ENCODE peak calls at places on chromosome X, in seven cellular contexts. One of them, this sample, is unnamed.

GRCh38 chrX:115598556-115598955 is 37.6 kb downstream of the PLS3 start:
- DNase-seq in endodermal cell: no peak
- DNase-seq in mucosa of descending colon: no peak
- DNase-seq in RWPE1: no peak
- DNase-seq in fibroblast of lung: no peak
- DNase-seq in brain microvascular endothelial cell: no peak
- DNase-seq in MM.1S: no peak
- DNase-seq in this sample: no peak

GRCh38 chrX:15202458-15203177 is 67.3 kb downstream of the ASB9 start:
- DNase-seq in MM.1S: no peak
- DNase-seq in endodermal cell: no peak
- DNase-seq in fibroblast of lung: peak; percentile 86
- DNase-seq in brain microvascular endothelial cell: no peak
- DNase-seq in mucosa of descending colon: no peak
- DNase-seq in RWPE1: no peak
- DNase-seq in this sample: no peak

GRCh38 chrX:2320580-2321327 is 180.0 kb downstream of the DHRSX start:
- DNase-seq in MM.1S: no peak
- DNase-seq in RWPE1: no peak
- DNase-seq in endodermal cell: no peak
- DNase-seq in fibroblast of lung: peak; percentile 6
- DNase-seq in mucosa of descending colon: no peak
- DNase-seq in brain microvascular endothelial cell: no peak
- DNase-seq in this sample: no peak

GRCh38 chrX:19560611-19561010 is 45.3 kb upstream of the MAP3K15 start:
- DNase-seq in brain microvascular endothelial cell: no peak
- DNase-seq in RWPE1: no peak
- DNase-seq in mucosa of descending colon: no peak
- DNase-seq in MM.1S: no peak
- DNase-seq in endodermal cell: no peak
- DNase-seq in fibroblast of lung: peak; percentile 6
- DNase-seq in this sample: no peak

GRCh38 chrX:107447642-107448041 is 1.8 kb upstream of the FRMPD3 start:
- DNase-seq in fibroblast of lung: no peak
- DNase-seq in brain microvascular endothelial cell: no peak
- DNase-seq in mucosa of descending colon: no peak
- DNase-seq in endodermal cell: no peak
- DNase-seq in MM.1S: no peak
- DNase-seq in RWPE1: no peak
- DNase-seq in this sample: no peak

GRCh38 chrX:55488559-55489314 is 911 bp downstream of the USP51 start:
- DNase-seq in RWPE1: peak; percentile 5
- DNase-seq in brain microvascular endothelial cell: peak; percentile 43
- DNase-seq in mucosa of descending colon: peak; percentile 58
- DNase-seq in MM.1S: peak; percentile 48
- DNase-seq in endodermal cell: peak; percentile 80
- DNase-seq in fibroblast of lung: peak; percentile 45
- DNase-seq in this sample: peak; percentile 14

GRCh38 chrX:45264865-45265264 is 64.2 kb upstream of the DIPK2B start:
- DNase-seq in mucosa of descending colon: no peak
- DNase-seq in MM.1S: no peak
- DNase-seq in endodermal cell: no peak
- DNase-seq in RWPE1: no peak
- DNase-seq in fibroblast of lung: no peak
- DNase-seq in brain microvascular endothelial cell: no peak
- DNase-seq in this sample: no peak

GRCh38 chrX:24259544-24260240 is 54.2 kb downstream of the SUPT20HL2 start:
- DNase-seq in endodermal cell: peak; percentile 69
- DNase-seq in brain microvascular endothelial cell: peak; percentile 68
- DNase-seq in fibroblast of lung: peak; percentile 63
- DNase-seq in RWPE1: peak; percentile 20
- DNase-seq in MM.1S: peak; percentile 32
- DNase-seq in mucosa of descending colon: peak; percentile 63
- DNase-seq in this sample: no peak

GRCh38 chrX:42536286-42536685 is 241.7 kb downstream of the PPP1R2C start:
- DNase-seq in fibroblast of lung: no peak
- DNase-seq in brain microvascular endothelial cell: no peak
- DNase-seq in endodermal cell: no peak
- DNase-seq in RWPE1: no peak
- DNase-seq in MM.1S: no peak
- DNase-seq in mucosa of descending colon: no peak
- DNase-seq in this sample: no peak

GRCh38 chrX:131816551-131817136 is 206.5 kb upstream of the STK26 start:
- DNase-seq in fibroblast of lung: peak; percentile 58
- DNase-seq in endodermal cell: no peak
- DNase-seq in MM.1S: peak; percentile 97
- DNase-seq in RWPE1: peak; percentile 5
- DNase-seq in brain microvascular endothelial cell: peak; percentile 65
- DNase-seq in mucosa of descending colon: peak; percentile 61
- DNase-seq in this sample: no peak

GRCh38 chrX:69210513-69211065 is 45.3 kb upstream of the PJA1 start:
- DNase-seq in fibroblast of lung: peak; percentile 16
- DNase-seq in RWPE1: no peak
- DNase-seq in mucosa of descending colon: no peak
- DNase-seq in MM.1S: no peak
- DNase-seq in brain microvascular endothelial cell: no peak
- DNase-seq in endodermal cell: no peak
- DNase-seq in this sample: no peak

GRCh38 chrX:154815274-154815818 is 10.1 kb upstream of the MPP1 start:
- DNase-seq in RWPE1: no peak
- DNase-seq in MM.1S: no peak
- DNase-seq in mucosa of descending colon: no peak
- DNase-seq in fibroblast of lung: peak; percentile 78
- DNase-seq in brain microvascular endothelial cell: peak; percentile 22
- DNase-seq in endodermal cell: no peak
- DNase-seq in this sample: no peak

GRCh38 chrX:17291141-17291900 is 83.7 kb upstream of the NHS start:
- DNase-seq in endodermal cell: no peak
- DNase-seq in MM.1S: no peak
- DNase-seq in mucosa of descending colon: no peak
- DNase-seq in brain microvascular endothelial cell: no peak
- DNase-seq in fibroblast of lung: peak; percentile 6
- DNase-seq in RWPE1: peak; percentile 1
- DNase-seq in this sample: no peak

GRCh38 chrX:130885508-130885907 is 17.5 kb downstream of the ENOX2 start:
- DNase-seq in RWPE1: no peak
- DNase-seq in brain microvascular endothelial cell: no peak
- DNase-seq in MM.1S: no peak
- DNase-seq in endodermal cell: no peak
- DNase-seq in fibroblast of lung: no peak
- DNase-seq in mucosa of descending colon: no peak
- DNase-seq in this sample: no peak

GRCh38 chrX:130084651-130085237 is 25.6 kb downstream of the ELF4 start:
- DNase-seq in fibroblast of lung: no peak
- DNase-seq in brain microvascular endothelial cell: no peak
- DNase-seq in mucosa of descending colon: no peak
- DNase-seq in MM.1S: peak; percentile 27
- DNase-seq in endodermal cell: no peak
- DNase-seq in RWPE1: no peak
- DNase-seq in this sample: no peak

GRCh38 chrX:63503541-63503940 is 152.4 kb upstream of the SPIN4 start:
- DNase-seq in endodermal cell: peak; percentile 40
- DNase-seq in MM.1S: no peak
- DNase-seq in fibroblast of lung: peak; percentile 62
- DNase-seq in brain microvascular endothelial cell: peak; percentile 23
- DNase-seq in mucosa of descending colon: no peak
- DNase-seq in RWPE1: peak; percentile 9
- DNase-seq in this sample: no peak

GRCh38 chrX:44667771-44668170 is 125.1 kb upstream of the FUNDC1 start:
- DNase-seq in MM.1S: no peak
- DNase-seq in endodermal cell: no peak
- DNase-seq in fibroblast of lung: peak; percentile 13
- DNase-seq in brain microvascular endothelial cell: no peak
- DNase-seq in RWPE1: no peak
- DNase-seq in mucosa of descending colon: no peak
- DNase-seq in this sample: no peak

GRCh38 chrX:25018682-25019081 is 2.9 kb upstream of the ARX start:
- DNase-seq in brain microvascular endothelial cell: no peak
- DNase-seq in RWPE1: no peak
- DNase-seq in MM.1S: no peak
- DNase-seq in mucosa of descending colon: no peak
- DNase-seq in fibroblast of lung: no peak
- DNase-seq in endodermal cell: no peak
- DNase-seq in this sample: no peak

GRCh38 chrX:101385795-101386541 is at the start of gene BTK:
- DNase-seq in RWPE1: no peak
- DNase-seq in brain microvascular endothelial cell: no peak
- DNase-seq in endodermal cell: no peak
- DNase-seq in mucosa of descending colon: peak; percentile 16
- DNase-seq in fibroblast of lung: no peak
- DNase-seq in MM.1S: no peak
- DNase-seq in this sample: no peak

GRCh38 chrX:71098302-71098701 is 2.7 kb downstream of the FOXO4 start:
- DNase-seq in MM.1S: peak; percentile 55
- DNase-seq in RWPE1: no peak
- DNase-seq in fibroblast of lung: peak; percentile 25
- DNase-seq in endodermal cell: peak; percentile 51
- DNase-seq in brain microvascular endothelial cell: no peak
- DNase-seq in mucosa of descending colon: peak; percentile 70
- DNase-seq in this sample: no peak

GRCh38 chrX:37509349-37509748 is 62.1 kb upstream of the LANCL3 start:
- DNase-seq in mucosa of descending colon: peak; percentile 2
- DNase-seq in endodermal cell: peak; percentile 51
- DNase-seq in fibroblast of lung: no peak
- DNase-seq in MM.1S: peak; percentile 7
- DNase-seq in RWPE1: no peak
- DNase-seq in brain microvascular endothelial cell: peak; percentile 6
- DNase-seq in this sample: no peak
- TF ChIP-seq CTCF in mucosa of descending colon: no peak
- TF ChIP-seq CTCF in endodermal cell: peak; percentile 69
- TF ChIP-seq CTCF in fibroblast of lung: peak; percentile 23
- TF ChIP-seq CTCF in MM.1S: peak; percentile 25
- TF ChIP-seq CTCF in RWPE1: no peak
- TF ChIP-seq CTCF in brain microvascular endothelial cell: peak; percentile 41
- TF ChIP-seq CTCF in this sample: no peak

GRCh38 chrX:125651426-125651825 is 331.8 kb downstream of the TEX13C start:
- DNase-seq in RWPE1: peak; percentile 15
- DNase-seq in brain microvascular endothelial cell: peak; percentile 29
- DNase-seq in MM.1S: no peak
- DNase-seq in mucosa of descending colon: no peak
- DNase-seq in fibroblast of lung: peak; percentile 4
- DNase-seq in endodermal cell: no peak
- DNase-seq in this sample: no peak

DNA sequence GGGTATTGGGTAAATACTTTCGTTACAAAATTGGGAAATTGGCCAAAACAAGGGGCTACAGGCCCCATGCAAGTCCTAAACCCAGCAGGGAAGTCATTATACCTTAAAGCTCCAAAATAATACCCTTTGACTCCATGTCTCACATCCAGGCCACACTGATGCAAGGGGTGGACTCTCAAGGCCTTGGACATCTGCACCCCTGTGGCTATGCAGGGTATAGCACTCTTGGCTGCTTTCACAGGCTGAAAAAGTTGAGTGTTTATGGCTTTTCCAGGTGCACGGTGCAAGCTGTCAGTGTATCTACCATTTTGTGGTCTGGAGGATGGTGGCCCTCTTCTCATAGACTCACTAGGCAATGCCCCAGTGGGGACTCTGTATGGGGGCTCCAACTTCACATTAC is 326.5 kb downstream of the TEX13C start:
- DNase-seq in MM.1S: peak; percentile 9
- DNase-seq in brain microvascular endothelial cell: no peak
- DNase-seq in RWPE1: no peak
- DNase-seq in fibroblast of lung: no peak
- DNase-seq in endodermal cell: peak; percentile 68
- DNase-seq in mucosa of descending colon: no peak
- DNase-seq in this sample: no peak
- TF ChIP-seq CTCF in MM.1S: no peak
- TF ChIP-seq CTCF in brain microvascular endothelial cell: no peak
- TF ChIP-seq CTCF in RWPE1: no peak
- TF ChIP-seq CTCF in fibroblast of lung: no peak
- TF ChIP-seq CTCF in endodermal cell: peak; percentile 66
- TF ChIP-seq CTCF in mucosa of descending colon: no peak
- TF ChIP-seq CTCF in this sample: no peak

GRCh38 chrX:46912673-46913491 is 661 bp downstream of the JADE3 start:
- DNase-seq in endodermal cell: peak; percentile 83
- DNase-seq in RWPE1: no peak
- DNase-seq in fibroblast of lung: peak; percentile 20
- DNase-seq in MM.1S: peak; percentile 36
- DNase-seq in brain microvascular endothelial cell: peak; percentile 24
- DNase-seq in mucosa of descending colon: peak; percentile 40
- DNase-seq in this sample: peak; percentile 7

GRCh38 chrX:46910415-46910814 is 1.8 kb upstream of the JADE3 start:
- DNase-seq in mucosa of descending colon: no peak
- DNase-seq in MM.1S: no peak
- DNase-seq in endodermal cell: no peak
- DNase-seq in RWPE1: no peak
- DNase-seq in fibroblast of lung: no peak
- DNase-seq in brain microvascular endothelial cell: no peak
- DNase-seq in this sample: no peak

GRCh38 chrX:46913710-46914109 is 1.5 kb downstream of the JADE3 start:
- DNase-seq in brain microvascular endothelial cell: peak; percentile 2
- DNase-seq in fibroblast of lung: peak; percentile 27
- DNase-seq in mucosa of descending colon: peak; percentile 16
- DNase-seq in RWPE1: no peak
- DNase-seq in MM.1S: no peak
- DNase-seq in endodermal cell: peak; percentile 53
- DNase-seq in this sample: no peak

GRCh38 chrX:46916273-46916672 is 4.1 kb downstream of the JADE3 start:
- DNase-seq in endodermal cell: no peak
- DNase-seq in MM.1S: no peak
- DNase-seq in fibroblast of lung: no peak
- DNase-seq in mucosa of descending colon: no peak
- DNase-seq in brain microvascular endothelial cell: no peak
- DNase-seq in RWPE1: no peak
- DNase-seq in this sample: no peak

GRCh38 chrX:46912098-46912672 is at the start of gene JADE3:
- DNase-seq in mucosa of descending colon: peak; percentile 74
- DNase-seq in MM.1S: peak; percentile 56
- DNase-seq in fibroblast of lung: peak; percentile 75
- DNase-seq in RWPE1: peak; percentile 53
- DNase-seq in brain microvascular endothelial cell: peak; percentile 39
- DNase-seq in endodermal cell: peak; percentile 88
- DNase-seq in this sample: peak; percentile 23
- TF ChIP-seq CTCF in mucosa of descending colon: no peak
- TF ChIP-seq CTCF in MM.1S: no peak
- TF ChIP-seq CTCF in fibroblast of lung: no peak
- TF ChIP-seq CTCF in RWPE1: no peak
- TF ChIP-seq CTCF in brain microvascular endothelial cell: no peak
- TF ChIP-seq CTCF in endodermal cell: no peak
- TF ChIP-seq CTCF in this sample: no peak

GRCh38 chrX:95059909-95060308 is 1385.9 kb downstream of the FAM133A start:
- DNase-seq in RWPE1: no peak
- DNase-seq in mucosa of descending colon: no peak
- DNase-seq in fibroblast of lung: peak; percentile 21
- DNase-seq in MM.1S: peak; percentile 47
- DNase-seq in endodermal cell: no peak
- DNase-seq in brain microvascular endothelial cell: no peak
- DNase-seq in this sample: no peak

GRCh38 chrX:95055991-95056390 is 1382.0 kb downstream of the FAM133A start:
- DNase-seq in RWPE1: no peak
- DNase-seq in fibroblast of lung: peak; percentile 51
- DNase-seq in MM.1S: no peak
- DNase-seq in brain microvascular endothelial cell: no peak
- DNase-seq in endodermal cell: peak; percentile 51
- DNase-seq in mucosa of descending colon: no peak
- DNase-seq in this sample: no peak

GRCh38 chrX:95058815-95059214 is 1384.8 kb downstream of the FAM133A start:
- DNase-seq in brain microvascular endothelial cell: no peak
- DNase-seq in endodermal cell: no peak
- DNase-seq in MM.1S: no peak
- DNase-seq in fibroblast of lung: peak; percentile 89
- DNase-seq in mucosa of descending colon: no peak
- DNase-seq in RWPE1: peak; percentile 1
- DNase-seq in this sample: no peak

GRCh38 chrX:95057341-95057740 is 1383.3 kb downstream of the FAM133A start:
- DNase-seq in mucosa of descending colon: no peak
- DNase-seq in brain microvascular endothelial cell: no peak
- DNase-seq in fibroblast of lung: peak; percentile 58
- DNase-seq in MM.1S: no peak
- DNase-seq in endodermal cell: no peak
- DNase-seq in RWPE1: no peak
- DNase-seq in this sample: no peak

GRCh38 chrX:95056901-95057300 is 1382.9 kb downstream of the FAM133A start:
- DNase-seq in MM.1S: no peak
- DNase-seq in fibroblast of lung: peak; percentile 37
- DNase-seq in brain microvascular endothelial cell: no peak
- DNase-seq in endodermal cell: no peak
- DNase-seq in mucosa of descending colon: no peak
- DNase-seq in RWPE1: no peak
- DNase-seq in this sample: no peak
- TF ChIP-seq CTCF in MM.1S: no peak
- TF ChIP-seq CTCF in fibroblast of lung: no peak
- TF ChIP-seq CTCF in brain microvascular endothelial cell: peak; percentile 11
- TF ChIP-seq CTCF in endodermal cell: peak; percentile 69
- TF ChIP-seq CTCF in mucosa of descending colon: no peak
- TF ChIP-seq CTCF in RWPE1: no peak
- TF ChIP-seq CTCF in this sample: peak; percentile 13

This sample was measured in D721Med.